ENCODE peak calls at places on chromosomes 5 and 9, in nine cellular contexts. E is dorsolateral prefrontal cortex, R is uterus, P is GM10248, Q is GM20000, B is brain microvascular endothelial cell, U is GM12865, X is fibroblast of lung, O is lower lobe of right lung. K is an unnamed sample.

GRCh38 chr5:14268236-14268701 is 125.1 kb downstream of the TRIO start:
- DNase-seq in E (no peak), R (no peak), P (no peak), Q (no peak), B (peak), U (no peak), X (peak), O (no peak), K (peak)

GRCh38 chr9:78813602-78814180 is 516.8 kb downstream of the PSAT1 start:
- DNase-seq in E (no peak), R (no peak), P (no peak), Q (no peak), B (no peak), U (no peak), X (no peak), O (no peak), K (no peak)

GRCh38 chr5:172336264-172336663 is 52.7 kb upstream of the UBTD2 start:
- DNase-seq in E (no peak), R (no peak), P (no peak), Q (no peak), B (no peak), U (no peak), X (no peak), O (no peak), K (no peak)

GRCh38 chr9:124139001-124139400 is 118.7 kb upstream of the NEK6 start:
- DNase-seq in E (no peak), R (no peak), P (no peak), Q (no peak), B (peak), U (peak), X (peak), O (no peak), K (peak)

GRCh38 chr9:137226338-137227056 is 805 bp upstream of the RNF224 start:
- DNase-seq in E (no peak), R (no peak), P (no peak), Q (no peak), B (no peak), U (no peak), X (no peak), O (no peak), K (no peak)

GRCh38 chr9:111622626-111623025 is 8.5 kb upstream of the DNAJC25 start:
- DNase-seq in E (no peak), R (no peak), P (no peak), Q (no peak), B (peak), U (no peak), X (peak), O (peak), K (peak)

GRCh38 chr9:18819418-18819817 is 213.6 kb downstream of the SAXO1 start:
- DNase-seq in E (no peak), R (no peak), P (no peak), Q (no peak), B (no peak), U (no peak), X (no peak), O (no peak), K (no peak)

GRCh38 chr9:111020594-111020993 is 17.7 kb downstream of the LPAR1 start:
- DNase-seq in E (no peak), R (no peak), P (no peak), Q (no peak), B (no peak), U (no peak), X (no peak), O (no peak), K (no peak)

GRCh38 chr5:36502608-36503007 is 103.8 kb upstream of the SLC1A3 start:
- DNase-seq in E (no peak), R (no peak), P (no peak), Q (no peak), B (peak), U (no peak), X (peak), O (no peak), K (peak)

GRCh38 chr5:170737591-170737990 is 45.9 kb upstream of the GABRP start:
- DNase-seq in E (no peak), R (no peak), P (no peak), Q (no peak), B (no peak), U (no peak), X (no peak), O (no peak), K (no peak)

GRCh38 chr9:10371824-10372223 is 241.0 kb downstream of the PTPRD start:
- DNase-seq in E (no peak), R (no peak), P (no peak), Q (no peak), B (no peak), U (no peak), X (no peak), O (no peak), K (no peak)

GRCh38 chr9:10366171-10366779 is 246.5 kb downstream of the PTPRD start:
- DNase-seq in E (no peak), R (no peak), P (peak), Q (peak), B (peak), U (peak), X (peak), O (no peak), K (no peak)
- TF ChIP-seq CTCF in E (peak), R (no peak), P (peak), Q (peak), B (peak), U (peak), X (peak), O (peak), K (peak)

GRCh38 chr9:98192503-98193335 is at the start of gene CORO2A:
- DNase-seq in E (peak), R (peak), P (peak), Q (peak), B (peak), U (peak), X (peak), O (peak), K (peak)
- TF ChIP-seq CTCF in E (peak), R (no peak), P (peak), Q (peak), B (peak), U (peak), X (peak), O (peak), K (peak)

GRCh38 chr9:133857639-133858038 is 119.5 kb upstream of the SARDH start:
- DNase-seq in E (no peak), R (no peak), P (no peak), Q (no peak), B (no peak), U (no peak), X (no peak), O (no peak), K (no peak)
- TF ChIP-seq CTCF in E (no peak), R (no peak), P (no peak), Q (no peak), B (no peak), U (no peak), X (no peak), O (no peak), K (no peak)

GRCh38 chr5:73115399-73116051 is 4.8 kb upstream of the TMEM171 start:
- DNase-seq in E (no peak), R (no peak), P (no peak), Q (no peak), B (peak), U (no peak), X (peak), O (no peak), K (peak)
- TF ChIP-seq CTCF in E (no peak), R (no peak), P (no peak), Q (no peak), B (no peak), U (no peak), X (no peak), O (no peak), K (no peak)

DNA sequence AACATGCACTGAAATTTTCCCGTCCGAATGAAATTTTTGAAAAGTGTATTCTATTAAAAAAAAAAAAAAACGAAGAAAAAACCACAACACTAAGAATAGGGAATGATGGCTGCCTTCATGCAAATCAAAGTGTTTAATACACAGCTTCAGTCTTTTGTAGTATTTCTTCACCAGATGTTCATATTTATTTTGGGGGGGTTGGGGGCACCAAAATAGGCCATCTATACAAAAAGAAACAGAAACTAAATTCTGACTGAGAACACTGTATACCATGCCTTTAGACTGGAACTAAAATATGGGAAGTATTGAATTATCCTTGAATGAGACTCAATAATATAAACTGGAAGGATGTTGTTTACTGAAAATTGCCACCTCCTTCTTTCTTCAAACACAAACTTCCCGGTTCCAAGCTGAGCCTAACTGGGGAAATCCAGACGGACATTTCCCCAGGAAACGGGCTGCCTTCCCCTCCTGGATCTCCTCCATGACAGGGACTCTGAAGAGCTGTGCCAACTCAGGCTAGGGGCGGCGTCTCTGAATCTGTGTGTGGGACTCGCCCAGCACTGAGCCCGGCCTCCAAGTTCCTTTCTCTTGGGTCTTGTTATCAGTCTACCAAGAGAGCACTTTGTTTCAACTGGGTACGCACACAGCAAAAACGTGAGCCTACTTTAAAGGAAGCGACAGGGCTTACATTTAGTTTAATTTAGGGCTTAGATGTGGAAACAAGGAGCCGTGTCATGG is 511.3 kb upstream of the ADAMTS16 start:
- DNase-seq in E (no peak), R (no peak), P (no peak), Q (no peak), B (no peak), U (no peak), X (no peak), O (no peak), K (no peak)
- TF ChIP-seq CTCF in E (no peak), R (no peak), P (no peak), Q (no peak), B (no peak), U (no peak), X (no peak), O (no peak), K (no peak)

GRCh38 chr5:110333384-110333783 is 393.1 kb downstream of the TMEM232 start:
- DNase-seq in E (no peak), R (no peak), P (no peak), Q (no peak), B (peak), U (peak), X (peak), O (no peak), K (no peak)

GRCh38 chr5:110335361-110336046 is 391.0 kb downstream of the TMEM232 start:
- DNase-seq in E (no peak), R (no peak), P (no peak), Q (no peak), B (peak), U (no peak), X (peak), O (no peak), K (peak)

GRCh38 chr5:110329955-110330354 is 396.5 kb downstream of the TMEM232 start:
- DNase-seq in E (no peak), R (no peak), P (no peak), Q (no peak), B (no peak), U (no peak), X (no peak), O (no peak), K (no peak)
- TF ChIP-seq CTCF in E (no peak), R (no peak), P (no peak), Q (no peak), B (no peak), U (no peak), X (no peak), O (no peak), K (no peak)

GRCh38 chr9:12698986-12699385 is 5.8 kb downstream of the TYRP1 start:
- DNase-seq in E (no peak), R (no peak), P (no peak), Q (no peak), B (no peak), U (no peak), X (no peak), O (no peak), K (no peak)
- TF ChIP-seq CTCF in E (no peak), R (no peak), P (no peak), Q (no peak), B (peak), U (no peak), X (peak), O (no peak), K (no peak)

GRCh38 chr5:34539183-34539582 is 116.9 kb upstream of the RAI14 start:
- DNase-seq in E (no peak), R (no peak), P (no peak), Q (no peak), B (no peak), U (no peak), X (no peak), O (no peak), K (no peak)
- TF ChIP-seq CTCF in E (no peak), R (no peak), P (no peak), Q (no peak), B (no peak), U (no peak), X (no peak), O (no peak), K (no peak)

DNA sequence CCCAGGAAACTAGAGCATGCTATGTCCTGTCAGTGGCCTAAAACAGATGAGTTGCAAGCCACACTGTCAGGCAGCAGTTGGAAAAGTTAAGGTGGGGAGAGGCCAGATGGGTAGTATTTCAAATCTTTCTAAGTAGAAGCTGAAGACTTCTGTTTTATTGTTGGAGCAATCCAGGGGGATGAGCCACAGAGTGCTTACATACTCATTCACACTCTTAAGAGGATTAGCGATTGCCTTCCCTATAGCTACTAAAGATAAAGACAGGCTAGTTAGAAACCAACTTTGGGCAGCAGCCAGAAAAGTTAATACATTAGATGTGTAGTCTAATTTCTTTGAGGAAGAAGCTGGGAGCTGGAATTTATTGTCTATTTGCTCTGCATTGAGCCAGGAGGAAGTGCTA is 61.7 kb upstream of the ELAVL2 start:
- DNase-seq in E (no peak), R (no peak), P (no peak), Q (no peak), B (no peak), U (no peak), X (no peak), O (no peak), K (no peak)
- TF ChIP-seq CTCF in E (no peak), R (no peak), P (no peak), Q (no peak), B (no peak), U (no peak), X (no peak), O (no peak), K (no peak)

K was measured in foreskin fibroblast.